ENCODE peak calls at places on chromosomes 12 and 14, in five cellular contexts. K is HepG2, R is SK-N-SH, Z is K562, W is HCT116. Y is an unnamed sample.

GRCh38 chr14:75254901-75255300 is 23.7 kb upstream of the FOS start:
- DNase-seq in K (no peak), R (no peak), Z (no peak), W (no peak), Y (no peak)

GRCh38 chr14:92397140-92397815 is 74.3 kb downstream of the SLC24A4 start:
- DNase-seq in K (no peak), R (no peak), Z (no peak), W (peak), Y (no peak)

GRCh38 chr12:80777587-80777986 is 60.9 kb downstream of the MYF5 start:
- DNase-seq in K (peak), R (no peak), Z (no peak), W (no peak), Y (no peak)

GRCh38 chr14:57848353-57848752 is 17.5 kb downstream of the SLC35F4 start:
- DNase-seq in K (no peak), R (no peak), Z (no peak), W (no peak), Y (no peak)

GRCh38 chr14:52472728-52473127 is 79.6 kb downstream of the TXNDC16 start:
- DNase-seq in K (no peak), R (no peak), Z (no peak), W (no peak), Y (no peak)

GRCh38 chr14:105300542-105301102 is at the start of gene BRF1:
- DNase-seq in K (peak), R (peak), Z (peak), W (peak), Y (no peak)

GRCh38 chr12:58847876-58848600 is 72.3 kb downstream of the LRIG3 start:
- DNase-seq in K (no peak), R (no peak), Z (no peak), W (no peak), Y (no peak)

GRCh38 chr12:6777386-6777785 is 5.1 kb downstream of the LAG3 start:
- DNase-seq in K (no peak), R (no peak), Z (no peak), W (no peak), Y (no peak)

GRCh38 chr14:35385042-35385839 is 19.3 kb downstream of the NFKBIA start:
- DNase-seq in K (peak), R (peak), Z (peak), W (no peak), Y (no peak)

GRCh38 chr12:51269174-51270066 is 795 bp downstream of the SMAGP start:
- DNase-seq in K (peak), R (peak), Z (no peak), W (no peak), Y (no peak)

GRCh38 chr12:50066402-50066801 is 9.0 kb downstream of the ASIC1 start:
- DNase-seq in K (no peak), R (no peak), Z (no peak), W (no peak), Y (no peak)

GRCh38 chr14:100115726-100116125 is 43.7 kb downstream of the DEGS2 start:
- DNase-seq in K (no peak), R (no peak), Z (no peak), W (no peak), Y (no peak)

GRCh38 chr12:94570161-94570560 is 80.2 kb downstream of the TMCC3 start:
- DNase-seq in K (no peak), R (no peak), Z (no peak), W (peak), Y (no peak)

GRCh38 chr12:31478898-31479297 is 112.0 kb downstream of the DENND5B start:
- DNase-seq in K (no peak), R (no peak), Z (no peak), W (no peak), Y (no peak)

GRCh38 chr12:25477217-25477616 is 75.9 kb downstream of the LMNTD1 start:
- DNase-seq in K (no peak), R (no peak), Z (no peak), W (no peak), Y (no peak)

GRCh38 chr12:29743801-29744200 is 39.9 kb downstream of the TMTC1 start:
- DNase-seq in K (no peak), R (no peak), Z (no peak), W (no peak), Y (no peak)

GRCh38 chr12:108729612-108730336 is 1.5 kb downstream of the CORO1C start:
- DNase-seq in K (peak), R (peak), Z (no peak), W (no peak), Y (no peak)

GRCh38 chr12:15749937-15750336 is 39.3 kb downstream of the EPS8 start:
- DNase-seq in K (no peak), R (no peak), Z (no peak), W (no peak), Y (no peak)

GRCh38 chr12:103933237-103933636 is 3.0 kb downstream of the HSP90B1 start:
- DNase-seq in K (no peak), R (no peak), Z (no peak), W (no peak), Y (no peak)

GRCh38 chr12:95790025-95790911 is at the start of gene NTN4:
- DNase-seq in K (no peak), R (peak), Z (no peak), W (no peak), Y (no peak)
- TF ChIP-seq ZBTB33 in K (no peak), R (no peak), Z (no peak), W (no peak), Y (no peak)

GRCh38 chr12:123670882-123671728 is at the start of gene TCTN2:
- DNase-seq in K (peak), R (peak), Z (peak), W (peak), Y (peak)

GRCh38 chr12:123667771-123668170 is 3.1 kb upstream of the TCTN2 start:
- DNase-seq in K (no peak), R (no peak), Z (no peak), W (no peak), Y (no peak)

GRCh38 chr12:123675436-123675835 is 4.5 kb downstream of the TCTN2 start:
- DNase-seq in K (no peak), R (no peak), Z (no peak), W (no peak), Y (no peak)

GRCh38 chr12:123671876-123672275 is 963 bp downstream of the TCTN2 start:
- DNase-seq in K (no peak), R (no peak), Z (no peak), W (no peak), Y (no peak)
- TF ChIP-seq ZBTB33 in K (no peak), R (no peak), Z (no peak), W (no peak), Y (no peak)

GRCh38 chr12:124487065-124487833 is 80.2 kb downstream of the NCOR2 start:
- DNase-seq in K (no peak), R (no peak), Z (peak), W (no peak), Y (no peak)
- TF ChIP-seq ZBTB33 in K (no peak), R (no peak), Z (no peak), W (no peak), Y (no peak)

DNA sequence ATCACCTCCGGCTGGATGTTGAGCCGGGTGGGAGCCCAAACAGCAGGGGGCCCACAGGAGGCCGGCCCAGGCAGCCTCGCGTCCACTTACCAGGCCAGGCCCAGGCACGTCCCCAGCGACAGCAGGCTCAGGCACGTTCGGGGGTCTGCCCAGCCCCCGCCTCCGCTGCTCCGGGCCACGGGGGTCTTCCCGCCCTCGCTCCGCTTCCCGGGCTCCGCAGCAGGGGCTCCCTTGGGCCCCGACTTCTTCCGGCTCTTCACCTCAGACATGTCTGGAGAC is 216 bp downstream of the IKBIP start:
- DNase-seq in K (no peak), R (no peak), Z (peak), W (peak), Y (no peak)
- TF ChIP-seq ZBTB33 in K (no peak), R (no peak), Z (no peak), W (no peak), Y (no peak)

Y was measured in GM12878.